ENCODE peak calls at places on chromosomes 7 and 10, in four cellular contexts. X is A549, G is K562, Q is HepG2. A is an unnamed sample.

GRCh38 chr7:50667338-50667737 is 102.1 kb upstream of the DDC start:
- DNase-seq in X (no peak), G (no peak), Q (no peak), A (no peak)

GRCh38 chr7:78090616-78091015 is 292.0 kb downstream of the PHTF2 start:
- DNase-seq in X (no peak), G (no peak), Q (no peak), A (no peak)

GRCh38 chr10:13271552-13272163 is 28.2 kb downstream of the PHYH start:
- DNase-seq in X (peak), G (peak), Q (peak), A (peak)

GRCh38 chr7:134120405-134120804 is 6.7 kb upstream of the LRGUK start:
- DNase-seq in X (no peak), G (no peak), Q (no peak), A (no peak)

GRCh38 chr10:14838582-14839304 is 637 bp downstream of the HSPA14 start:
- DNase-seq in X (peak), G (peak), Q (peak), A (peak)

GRCh38 chr7:75967573-75967997 is 26.8 kb downstream of the TMEM120A start:
- DNase-seq in X (no peak), G (no peak), Q (no peak), A (no peak)

GRCh38 chr10:58175990-58176910 is 91.4 kb downstream of the IPMK start:
- DNase-seq in X (no peak), G (peak), Q (no peak), A (no peak)

GRCh38 chr10:122301055-122301810 is 30.1 kb downstream of the BTBD16 start:
- DNase-seq in X (no peak), G (no peak), Q (no peak), A (no peak)

GRCh38 chr10:84204122-84204521 is 9.8 kb downstream of the CDHR1 start:
- DNase-seq in X (no peak), G (peak), Q (peak), A (peak)

GRCh38 chr10:22230331-22230833 is 12.6 kb upstream of the EBLN1 start:
- DNase-seq in X (peak), G (peak), Q (no peak), A (no peak)

GRCh38 chr10:89062861-89063260 is 72.3 kb downstream of the FAS start:
- DNase-seq in X (no peak), G (no peak), Q (no peak), A (no peak)

GRCh38 chr7:24713039-24713793 is 44.0 kb downstream of the GSDME start:
- DNase-seq in X (no peak), G (no peak), Q (no peak), A (no peak)

GRCh38 chr7:1973321-1974251 is 259.2 kb downstream of the MAD1L1 start:
- DNase-seq in X (no peak), G (no peak), Q (no peak), A (no peak)

GRCh38 chr10:102815790-102816549 is 21.2 kb downstream of the CYP17A1 start:
- DNase-seq in X (no peak), G (no peak), Q (no peak), A (no peak)

GRCh38 chr7:2530076-2530967 is 10.7 kb downstream of the LFNG start:
- DNase-seq in X (no peak), G (peak), Q (no peak), A (no peak)

GRCh38 chr7:138352570-138353461 is 107.2 kb upstream of the TRIM24 start:
- DNase-seq in X (peak), G (peak), Q (peak), A (no peak)

GRCh38 chr7:137846588-137847417 is at the start of gene DGKI:
- DNase-seq in X (no peak), G (no peak), Q (no peak), A (peak)

GRCh38 chr10:21523557-21524008 is 1.9 kb downstream of the SKIDA1 start:
- DNase-seq in X (no peak), G (no peak), Q (peak), A (no peak)

GRCh38 chr7:116554436-116554835 is 29.6 kb downstream of the CAV1 start:
- DNase-seq in X (no peak), G (no peak), Q (no peak), A (no peak)

GRCh38 chr10:132848951-132849545 is 63.1 kb upstream of the NKX6-2 start:
- DNase-seq in X (no peak), G (no peak), Q (no peak), A (peak)

GRCh38 chr7:142880886-142881505 is 4.5 kb downstream of the TRPV6 start:
- DNase-seq in X (peak), G (peak), Q (peak), A (peak)

GRCh38 chr7:48087349-48087748 is 1.7 kb upstream of the UPP1 start:
- DNase-seq in X (no peak), G (no peak), Q (no peak), A (no peak)

GRCh38 chr7:27842851-27843250 is 102.9 kb downstream of the TAX1BP1 start:
- DNase-seq in X (no peak), G (no peak), Q (no peak), A (no peak)

GRCh38 chr7:141275350-141275749 is 201.5 kb downstream of the TMEM178B start:
- DNase-seq in X (no peak), G (peak), Q (no peak), A (peak)

GRCh38 chr7:131674131-131674530 is 117.7 kb upstream of the PODXL start:
- DNase-seq in X (no peak), G (no peak), Q (no peak), A (no peak)

GRCh38 chr7:55086413-55087201 is 67.8 kb downstream of the EGFR start:
- DNase-seq in X (no peak), G (no peak), Q (peak), A (no peak)

GRCh38 chr7:72032934-72033333 is 379.2 kb downstream of the CALN1 start:
- DNase-seq in X (no peak), G (no peak), Q (no peak), A (no peak)

GRCh38 chr7:1806354-1806753 is 136.3 kb downstream of the ELFN1 start:
- DNase-seq in X (no peak), G (no peak), Q (no peak), A (no peak)

GRCh38 chr7:24318326-24318725 is 34.3 kb downstream of the NPY start:
- DNase-seq in X (peak), G (peak), Q (no peak), A (peak)

GRCh38 chr7:22167482-22167881 is 189.5 kb downstream of the RAPGEF5 start:
- DNase-seq in X (no peak), G (peak), Q (no peak), A (no peak)

GRCh38 chr10:6108631-6109443 is 20.0 kb downstream of the RBM17 start:
- DNase-seq in X (peak), G (peak), Q (peak), A (peak)

GRCh38 chr7:104960741-104961479 is 53.1 kb upstream of the KMT2E start:
- DNase-seq in X (no peak), G (no peak), Q (no peak), A (no peak)

GRCh38 chr10:84205049-84205852 is 10.9 kb downstream of the CDHR1 start:
- DNase-seq in X (peak), G (peak), Q (peak), A (peak)

GRCh38 chr7:157444011-157444842 is 107.4 kb downstream of the DNAJB6 start:
- DNase-seq in X (no peak), G (no peak), Q (no peak), A (no peak)

GRCh38 chr7:98557538-98558031 is 59.5 kb upstream of the NPTX2 start:
- DNase-seq in X (no peak), G (no peak), Q (no peak), A (no peak)

GRCh38 chr7:7798510-7798909 is 80.1 kb upstream of the RPA3 start:
- DNase-seq in X (no peak), G (no peak), Q (no peak), A (no peak)

GRCh38 chr7:43648725-43649406 is 66.0 kb downstream of the STK17A start:
- DNase-seq in X (no peak), G (no peak), Q (no peak), A (no peak)

GRCh38 chr10:103890194-103890658 is 27.8 kb downstream of the STN1 start:
- DNase-seq in X (peak), G (no peak), Q (peak), A (no peak)

GRCh38 chr7:120806669-120807068 is 51.3 kb downstream of the TSPAN12 start:
- DNase-seq in X (no peak), G (no peak), Q (no peak), A (no peak)

GRCh38 chr7:17481118-17481517 is 182.7 kb downstream of the AHR start:
- DNase-seq in X (no peak), G (no peak), Q (peak), A (no peak)
- TF ChIP-seq NR3C1 in X (no peak), G (no peak), Q (no peak), A (no peak)

DNA sequence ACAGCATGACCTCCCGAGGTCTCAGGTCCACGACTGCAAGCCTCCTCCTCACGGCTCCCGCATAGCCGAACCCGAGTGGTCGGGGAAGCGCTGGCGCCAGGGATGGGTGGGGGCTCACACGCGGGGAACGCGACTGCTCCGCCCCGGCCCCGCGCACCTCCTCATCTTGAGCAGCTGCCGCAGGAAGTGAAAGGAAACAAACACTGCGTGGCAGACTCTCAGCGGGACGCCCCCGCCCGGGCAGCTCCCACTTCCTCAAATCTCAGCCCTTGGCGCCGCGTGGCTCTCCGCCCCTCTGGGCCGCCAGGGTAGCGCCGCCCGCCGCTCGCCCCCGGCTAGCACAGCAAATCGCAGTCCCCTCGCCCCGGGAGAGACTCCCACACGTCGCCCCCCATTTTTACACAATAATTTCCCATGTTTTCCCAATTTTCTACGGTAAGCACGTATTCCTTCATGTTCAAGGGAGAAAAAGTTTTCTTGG is at the start of gene TMEM243:
- DNase-seq in X (peak), G (peak), Q (peak), A (peak)
- TF ChIP-seq CTCF in X (no peak), G (peak), Q (peak), A (no peak)

GRCh38 chr7:41237956-41238355 is 464.9 kb downstream of the INHBA start:
- DNase-seq in X (no peak), G (no peak), Q (no peak), A (no peak)

GRCh38 chr7:41232086-41232485 is 470.8 kb downstream of the INHBA start:
- DNase-seq in X (no peak), G (no peak), Q (no peak), A (no peak)
- TF ChIP-seq NR3C1 in X (no peak), G (no peak), Q (no peak), A (no peak)

GRCh38 chr7:35714862-35715261 is 19.9 kb upstream of the HERPUD2 start:
- DNase-seq in X (no peak), G (no peak), Q (no peak), A (no peak)
- TF ChIP-seq CTCF in X (no peak), G (no peak), Q (peak), A (no peak)

GRCh38 chr7:10657201-10657600 is 316.5 kb upstream of the PHF14 start:
- DNase-seq in X (no peak), G (no peak), Q (no peak), A (peak)
- TF ChIP-seq NR3C1 in X (no peak), G (no peak), Q (no peak), A (no peak)

DNA sequence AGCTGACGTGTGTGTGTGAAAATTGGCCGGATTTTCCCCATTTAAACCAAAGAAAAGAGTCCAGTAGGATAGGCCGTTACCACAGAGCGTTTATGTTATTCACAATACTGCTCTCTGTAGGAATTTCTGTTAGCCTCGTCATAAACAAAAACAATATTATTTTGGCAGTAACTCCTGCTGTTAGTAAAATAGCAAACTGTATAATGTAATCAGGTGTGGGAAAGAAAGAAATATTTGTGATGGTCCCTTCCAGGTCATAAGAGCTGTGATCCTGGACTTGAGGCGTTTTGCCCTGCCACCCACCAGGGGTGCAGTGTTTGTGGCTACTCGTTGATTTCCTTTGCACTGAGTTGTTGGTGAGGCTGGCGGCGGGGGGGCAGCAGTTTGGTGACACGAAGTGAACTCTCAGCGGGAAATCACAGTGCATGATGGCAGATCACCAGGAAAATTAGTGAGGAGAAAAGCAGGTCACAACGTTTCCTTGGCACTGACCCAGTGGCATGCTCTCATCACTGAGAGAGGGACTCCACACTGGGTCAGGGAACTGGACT is 2.8 kb downstream of the EEPD1 start:
- DNase-seq in X (no peak), G (no peak), Q (no peak), A (no peak)
- TF ChIP-seq CTCF in X (no peak), G (no peak), Q (peak), A (no peak)

DNA sequence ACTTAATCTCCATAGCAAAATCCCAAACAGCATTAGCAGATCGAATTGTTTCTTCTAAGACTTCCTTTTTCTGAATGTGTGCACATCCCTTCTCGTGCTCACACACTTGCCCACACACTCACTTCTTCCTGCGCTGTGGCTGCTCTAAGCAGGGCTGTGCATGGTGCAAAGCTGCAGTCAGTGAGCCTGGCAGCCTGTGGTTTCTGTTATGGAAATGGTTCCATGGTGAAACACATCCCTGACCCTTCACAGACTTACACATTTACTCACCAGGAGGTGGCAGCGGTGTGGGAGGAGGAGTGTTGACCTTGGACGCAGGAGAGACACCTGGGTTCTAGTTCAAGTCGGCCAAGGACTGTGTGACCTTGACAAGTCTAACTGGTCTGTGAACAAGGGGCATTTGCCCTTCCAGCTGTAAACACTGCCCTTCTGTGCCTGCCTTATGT is 24.9 kb downstream of the MTURN start:
- DNase-seq in X (no peak), G (peak), Q (peak), A (no peak)
- TF ChIP-seq NR3C1 in X (no peak), G (no peak), Q (no peak), A (no peak)